ENCODE peak calls at places on chromosomes 4 and X, in seven cellular contexts. One of them, this sample, is unnamed. For H3K36me3 and H3K4me1, the result is how much of the 10 kb centered on the place peaks cover.

GRCh38 chr4:186946682-186947294 is 223.1 kb upstream of the FAT1 start:
- DNase-seq in heart right ventricle: no peak
- DNase-seq in mesendoderm: peak
- DNase-seq in heart left ventricle: no peak
- DNase-seq in GM23248: no peak
- DNase-seq in DND-41: no peak
- DNase-seq in NT2/D1: no peak
- DNase-seq in this sample: no peak

GRCh38 chrX:149274516-149275105 is 230.5 kb downstream of the IDS start:
- DNase-seq in heart right ventricle: no peak
- DNase-seq in mesendoderm: no peak
- DNase-seq in heart left ventricle: no peak
- DNase-seq in GM23248: peak
- DNase-seq in DND-41: no peak
- DNase-seq in NT2/D1: no peak
- DNase-seq in this sample: no peak

GRCh38 chr4:71266090-71266794 is 72.6 kb upstream of the SLC4A4 start:
- DNase-seq in heart right ventricle: no peak
- DNase-seq in mesendoderm: no peak
- DNase-seq in heart left ventricle: no peak
- DNase-seq in GM23248: peak
- DNase-seq in DND-41: no peak
- DNase-seq in NT2/D1: no peak
- DNase-seq in this sample: no peak

GRCh38 chrX:100687128-100687527 is 43.1 kb downstream of the SRPX2 start:
- DNase-seq in heart right ventricle: no peak
- DNase-seq in mesendoderm: no peak
- DNase-seq in heart left ventricle: no peak
- DNase-seq in GM23248: no peak
- DNase-seq in DND-41: no peak
- DNase-seq in NT2/D1: no peak
- DNase-seq in this sample: no peak

GRCh38 chr4:39576268-39576667 is 49.0 kb upstream of the UGDH start:
- DNase-seq in heart right ventricle: no peak
- DNase-seq in mesendoderm: peak
- DNase-seq in heart left ventricle: no peak
- DNase-seq in GM23248: peak
- DNase-seq in DND-41: no peak
- DNase-seq in NT2/D1: no peak
- DNase-seq in this sample: no peak

GRCh38 chrX:149472620-149473019 is 32.5 kb downstream of the IDS start:
- DNase-seq in heart right ventricle: no peak
- DNase-seq in mesendoderm: no peak
- DNase-seq in heart left ventricle: no peak
- DNase-seq in GM23248: peak
- DNase-seq in DND-41: no peak
- DNase-seq in NT2/D1: no peak
- DNase-seq in this sample: no peak

GRCh38 chr4:119735136-119735770 is 106.6 kb upstream of the PDE5A start:
- DNase-seq in heart right ventricle: no peak
- DNase-seq in mesendoderm: no peak
- DNase-seq in heart left ventricle: no peak
- DNase-seq in GM23248: peak
- DNase-seq in DND-41: no peak
- DNase-seq in NT2/D1: no peak
- DNase-seq in this sample: no peak

GRCh38 chrX:66008403-66008970 is 31.4 kb downstream of the VSIG4 start:
- DNase-seq in heart right ventricle: no peak
- DNase-seq in mesendoderm: no peak
- DNase-seq in heart left ventricle: no peak
- DNase-seq in GM23248: no peak
- DNase-seq in DND-41: no peak
- DNase-seq in NT2/D1: no peak
- DNase-seq in this sample: no peak

GRCh38 chr4:183905081-183905592 is at the start of gene STOX2:
- DNase-seq in heart right ventricle: peak
- DNase-seq in mesendoderm: peak
- DNase-seq in heart left ventricle: peak
- DNase-seq in GM23248: peak
- DNase-seq in DND-41: no peak
- DNase-seq in NT2/D1: no peak
- DNase-seq in this sample: no peak

GRCh38 chr4:55635760-55636621 is at the start of gene NMU:
- DNase-seq in heart right ventricle: peak
- DNase-seq in mesendoderm: peak
- DNase-seq in heart left ventricle: peak
- DNase-seq in GM23248: peak
- DNase-seq in DND-41: no peak
- DNase-seq in NT2/D1: no peak
- DNase-seq in this sample: no peak

GRCh38 chrX:49061916-49062315 is 3.1 kb downstream of the CCDC120 start:
- DNase-seq in heart right ventricle: no peak
- DNase-seq in mesendoderm: no peak
- DNase-seq in heart left ventricle: no peak
- DNase-seq in GM23248: no peak
- DNase-seq in DND-41: no peak
- DNase-seq in NT2/D1: no peak
- DNase-seq in this sample: no peak

DNA sequence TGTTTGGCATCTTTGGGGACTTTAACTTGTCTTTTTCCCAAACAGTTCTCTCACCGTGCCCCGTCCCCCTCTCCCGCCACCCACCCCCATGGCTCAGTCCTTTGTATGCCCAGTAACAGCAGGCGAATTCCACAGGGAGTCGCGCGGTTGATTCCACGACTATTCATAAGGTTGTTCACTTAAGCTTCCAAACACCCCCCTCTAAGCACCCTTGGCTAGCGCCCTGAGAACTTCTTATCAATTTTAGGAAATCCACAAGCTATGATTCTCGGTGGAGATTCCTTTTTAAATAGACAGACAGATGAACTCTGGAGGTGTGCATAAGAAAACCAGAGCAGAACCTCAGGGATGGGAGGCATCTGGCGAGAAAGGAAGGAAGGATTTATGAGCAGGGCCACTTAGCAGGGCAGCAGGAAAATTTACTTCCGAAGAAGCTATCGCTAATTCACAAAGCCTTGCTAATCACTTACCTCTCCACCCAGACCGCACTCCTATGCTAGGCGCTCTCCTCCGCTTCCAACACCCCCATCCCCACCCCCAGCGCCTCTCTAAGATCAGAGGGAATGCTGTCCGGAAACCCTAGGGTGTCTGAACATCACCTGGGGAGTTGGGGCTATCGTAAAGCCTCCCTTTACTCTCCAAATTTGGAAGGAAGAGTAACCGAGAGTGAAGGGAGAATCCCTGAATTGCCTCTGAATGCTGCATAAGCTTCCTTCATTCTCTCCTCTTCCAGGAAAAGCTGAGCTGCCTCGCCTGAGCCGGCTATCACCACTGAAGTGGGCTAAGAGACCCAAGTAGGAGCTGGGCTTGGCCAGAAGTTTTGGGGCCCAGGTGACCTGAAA is 1.7 kb downstream of the UNC5C start:
- DNase-seq in heart right ventricle: no peak
- DNase-seq in mesendoderm: peak
- DNase-seq in heart left ventricle: no peak
- DNase-seq in GM23248: peak
- DNase-seq in DND-41: no peak
- DNase-seq in NT2/D1: no peak
- DNase-seq in this sample: no peak
- H3K4me3 ChIP-seq in heart right ventricle: no peak
- H3K4me3 ChIP-seq in mesendoderm: peak
- H3K4me3 ChIP-seq in heart left ventricle: peak
- H3K4me3 ChIP-seq in GM23248: no peak
- H3K4me3 ChIP-seq in DND-41: no peak
- H3K4me3 ChIP-seq in NT2/D1: peak
- H3K4me3 ChIP-seq in this sample: no peak

GRCh38 chr4:51868449-51868847 is 25.5 kb downstream of the DCUN1D4 start:
- DNase-seq in heart right ventricle: no peak
- DNase-seq in mesendoderm: no peak
- DNase-seq in heart left ventricle: no peak
- DNase-seq in GM23248: no peak
- DNase-seq in DND-41: no peak
- DNase-seq in NT2/D1: no peak
- DNase-seq in this sample: no peak
- H3K36me3 ChIP-seq in heart right ventricle: under half
- H3K36me3 ChIP-seq in mesendoderm: under half
- H3K36me3 ChIP-seq in heart left ventricle: half or more
- H3K36me3 ChIP-seq in GM23248: under half
- H3K36me3 ChIP-seq in DND-41: half or more
- H3K36me3 ChIP-seq in NT2/D1: half or more
- H3K36me3 ChIP-seq in this sample: under half

GRCh38 chr4:147825451-147826287 is 93.8 kb downstream of the ARHGAP10 start:
- DNase-seq in heart right ventricle: peak
- DNase-seq in mesendoderm: no peak
- DNase-seq in heart left ventricle: peak
- DNase-seq in GM23248: peak
- DNase-seq in DND-41: no peak
- DNase-seq in NT2/D1: no peak
- DNase-seq in this sample: no peak
- H3K4me1 ChIP-seq in heart right ventricle: under half
- H3K4me1 ChIP-seq in mesendoderm: under half
- H3K4me1 ChIP-seq in heart left ventricle: under half
- H3K4me1 ChIP-seq in GM23248: under half
- H3K4me1 ChIP-seq in DND-41: under half
- H3K4me1 ChIP-seq in NT2/D1: under half
- H3K4me1 ChIP-seq in this sample: under half

GRCh38 chr4:182574706-182575105 is 331.5 kb downstream of the TENM3 start:
- DNase-seq in heart right ventricle: no peak
- DNase-seq in mesendoderm: no peak
- DNase-seq in heart left ventricle: no peak
- DNase-seq in GM23248: no peak
- DNase-seq in DND-41: no peak
- DNase-seq in NT2/D1: no peak
- DNase-seq in this sample: no peak

GRCh38 chr4:182578402-182578801 is 335.2 kb downstream of the TENM3 start:
- DNase-seq in heart right ventricle: no peak
- DNase-seq in mesendoderm: peak
- DNase-seq in heart left ventricle: no peak
- DNase-seq in GM23248: peak
- DNase-seq in DND-41: no peak
- DNase-seq in NT2/D1: no peak
- DNase-seq in this sample: no peak

GRCh38 chr4:182576609-182577289 is 333.5 kb downstream of the TENM3 start:
- DNase-seq in heart right ventricle: no peak
- DNase-seq in mesendoderm: peak
- DNase-seq in heart left ventricle: no peak
- DNase-seq in GM23248: no peak
- DNase-seq in DND-41: no peak
- DNase-seq in NT2/D1: no peak
- DNase-seq in this sample: no peak

GRCh38 chr4:182575225-182575624 is 332.0 kb downstream of the TENM3 start:
- DNase-seq in heart right ventricle: no peak
- DNase-seq in mesendoderm: no peak
- DNase-seq in heart left ventricle: no peak
- DNase-seq in GM23248: no peak
- DNase-seq in DND-41: no peak
- DNase-seq in NT2/D1: no peak
- DNase-seq in this sample: no peak

GRCh38 chr4:182577411-182577810 is 334.2 kb downstream of the TENM3 start:
- DNase-seq in heart right ventricle: no peak
- DNase-seq in mesendoderm: no peak
- DNase-seq in heart left ventricle: no peak
- DNase-seq in GM23248: no peak
- DNase-seq in DND-41: no peak
- DNase-seq in NT2/D1: no peak
- DNase-seq in this sample: no peak
- H3K4me3 ChIP-seq in heart right ventricle: no peak
- H3K4me3 ChIP-seq in mesendoderm: no peak
- H3K4me3 ChIP-seq in heart left ventricle: no peak
- H3K4me3 ChIP-seq in GM23248: no peak
- H3K4me3 ChIP-seq in DND-41: no peak
- H3K4me3 ChIP-seq in NT2/D1: no peak
- H3K4me3 ChIP-seq in this sample: no peak